ENCODE peak calls at places on chromosome 6, in ten cellular contexts. V is hepatic stellate cell; Z is Right ventricle myocardium superior; O is LoVo; N is stimulated activated CD4-positive, alpha-beta T cell treated with anti-CD3 and anti-CD28 coated beads, TNF-alpha, amount 100 ng/mL, for 1 hour; J is endothelial cell of umbilical vein; A is foreskin fibroblast; L is left ventricle myocardium inferior; G is left lung; E is GM03348. W is an unnamed sample.

GRCh38 chr6:66851930-66852329 is 1144.9 kb upstream of the EYS start:
- DNase-seq in V (no peak), Z (no peak), O (no peak), N (no peak), J (no peak), A (peak), L (no peak), G (no peak), E (no peak), W (no peak)

GRCh38 chr6:13383280-13384163 is 55.2 kb upstream of the TBC1D7 start:
- DNase-seq in V (no peak), Z (no peak), O (no peak), N (no peak), J (no peak), A (no peak), L (no peak), G (no peak), E (peak), W (no peak)

GRCh38 chr6:2708456-2708855 is 42.3 kb downstream of the MYLK4 start:
- DNase-seq in V (no peak), Z (no peak), O (no peak), N (no peak), J (no peak), A (peak), L (no peak), G (no peak), E (no peak), W (no peak)

GRCh38 chr6:136822379-136823127 is at the start of gene PEX7:
- DNase-seq in V (peak), Z (peak), O (peak), N (peak), J (peak), A (peak), L (peak), G (peak), E (peak), W (peak)

GRCh38 chr6:33963351-33963750 is 159.5 kb upstream of the MLN start:
- DNase-seq in V (no peak), Z (no peak), O (no peak), N (no peak), J (no peak), A (no peak), L (no peak), G (peak), E (no peak), W (no peak)

GRCh38 chr6:144285798-144286502 is 815 bp downstream of the UTRN start:
- DNase-seq in V (peak), Z (peak), O (peak), N (peak), J (peak), A (peak), L (peak), G (peak), E (peak), W (peak)

GRCh38 chr6:11366934-11367637 is 134.6 kb upstream of the NEDD9 start:
- DNase-seq in V (no peak), Z (no peak), O (no peak), N (no peak), J (peak), A (peak), L (no peak), G (no peak), E (peak), W (peak)

GRCh38 chr6:78832091-78832808 is 35.1 kb upstream of the IRAK1BP1 start:
- DNase-seq in V (no peak), Z (no peak), O (no peak), N (no peak), J (no peak), A (no peak), L (no peak), G (no peak), E (no peak), W (no peak)

GRCh38 chr6:136792066-136792944 is at the start of gene MAP3K5:
- DNase-seq in V (peak), Z (peak), O (peak), N (peak), J (peak), A (peak), L (peak), G (peak), E (peak), W (peak)

GRCh38 chr6:157763129-157763893 is 59.7 kb upstream of the SNX9 start:
- DNase-seq in V (peak), Z (no peak), O (peak), N (no peak), J (peak), A (peak), L (no peak), G (peak), E (peak), W (peak)

GRCh38 chr6:142303191-142303564 is 1.4 kb downstream of the ADGRG6 start:
- DNase-seq in V (no peak), Z (no peak), O (no peak), N (no peak), J (no peak), A (no peak), L (no peak), G (no peak), E (no peak), W (peak)

GRCh38 chr6:81772741-81773140 is 20.3 kb upstream of the TENT5A start:
- DNase-seq in V (no peak), Z (no peak), O (no peak), N (no peak), J (no peak), A (peak), L (no peak), G (no peak), E (peak), W (peak)